ENCODE peak calls at places on chromosomes 2 and 18, in nine cellular contexts. M, P, G, N, U, S, K, F and O are unnamed samples. For H3K4me1, the result is how much of the 10 kb centered on the place peaks cover.

GRCh38 chr18:2916184-2916583 is 69.4 kb downstream of the EMILIN2 start:
- ATAC-seq in F (no peak), S (peak), G (no peak), K (no peak), P (no peak), M (no peak), N (no peak), U (no peak), O (no peak)

GRCh38 chr18:28313602-28314001 is 136.7 kb upstream of the CDH2 start:
- ATAC-seq in M (no peak), N (no peak), K (no peak), S (no peak), F (no peak), U (no peak), G (no peak), P (no peak), O (no peak)

GRCh38 chr2:44740678-44741077 is 200.8 kb upstream of the SIX3 start:
- ATAC-seq in G (no peak), P (peak), M (no peak), F (no peak), U (no peak), S (peak), N (no peak), K (no peak), O (no peak)

GRCh38 chr2:14094592-14094991 is 537.9 kb upstream of the LRATD1 start:
- ATAC-seq in G (no peak), P (no peak), N (no peak), U (no peak), M (no peak), S (no peak), K (no peak), F (no peak), O (no peak)

GRCh38 chr2:42888846-42889245 is 96.5 kb upstream of the HAAO start:
- ATAC-seq in U (no peak), S (no peak), F (no peak), M (no peak), G (no peak), P (no peak), N (no peak), K (no peak), O (no peak)

GRCh38 chr2:168155036-168155435 is 92.4 kb downstream of the STK39 start:
- ATAC-seq in F (no peak), P (peak), U (no peak), S (no peak), G (no peak), N (no peak), K (no peak), M (no peak), O (no peak)

GRCh38 chr18:36518839-36519238 is 221.3 kb downstream of the FHOD3 start:
- ATAC-seq in P (peak), U (peak), G (no peak), M (no peak), N (no peak), F (no peak), K (peak), S (no peak), O (no peak)

GRCh38 chr2:10222-10875 is 36.0 kb downstream of the FAM110C start:
- ATAC-seq in P (no peak), S (peak), G (no peak), N (no peak), F (peak), M (peak), K (peak), U (no peak), O (peak)

GRCh38 chr2:140157816-140158215 is 1377.6 kb upstream of the NXPH2 start:
- ATAC-seq in G (no peak), K (no peak), P (no peak), S (no peak), M (no peak), N (no peak), U (no peak), F (no peak), O (no peak)

GRCh38 chr2:133736674-133737073 is 168.4 kb upstream of the NCKAP5 start:
- ATAC-seq in M (no peak), F (no peak), N (no peak), S (no peak), K (no peak), G (no peak), U (no peak), P (no peak), O (no peak)

GRCh38 chr2:11388262-11389047 is 44.0 kb upstream of the ROCK2 start:
- ATAC-seq in S (peak), M (peak), K (no peak), G (no peak), F (no peak), P (no peak), U (no peak), N (no peak), O (no peak)

GRCh38 chr2:98634406-98635092 is 26.2 kb downstream of the UNC50 start:
- ATAC-seq in P (peak), S (peak), F (no peak), K (peak), G (peak), U (no peak), M (peak), N (peak), O (no peak)

GRCh38 chr2:142415461-142415860 is 284.6 kb upstream of the LRP1B start:
- ATAC-seq in U (no peak), P (no peak), S (peak), F (no peak), G (no peak), K (peak), N (no peak), M (peak), O (no peak)

GRCh38 chr2:196171248-196171871 is at the start of gene STK17B:
- ATAC-seq in G (peak), N (peak), K (peak), P (peak), S (peak), U (peak), M (peak), F (peak), O (peak)
- TF ChIP-seq CTCF in G (no peak), N (peak), K (no peak), P (no peak), S (no peak), U (no peak), M (peak), F (no peak), O (no peak)

GRCh38 chr2:45890094-45890646 is 238.7 kb downstream of the PRKCE start:
- ATAC-seq in S (no peak), N (no peak), U (no peak), P (no peak), F (no peak), G (no peak), M (no peak), K (peak), O (peak)

GRCh38 chr2:45888167-45888566 is 236.7 kb downstream of the PRKCE start:
- ATAC-seq in G (no peak), M (no peak), N (no peak), S (no peak), K (no peak), U (no peak), F (no peak), P (peak), O (peak)

GRCh38 chr2:45889620-45890019 is 238.1 kb downstream of the PRKCE start:
- ATAC-seq in P (no peak), F (no peak), G (no peak), S (no peak), K (peak), M (no peak), U (no peak), N (no peak), O (no peak)

GRCh38 chr2:45888641-45889040 is 237.2 kb downstream of the PRKCE start:
- ATAC-seq in F (no peak), P (no peak), U (no peak), K (no peak), N (no peak), M (no peak), S (no peak), G (no peak), O (no peak)

GRCh38 chr2:45889053-45889452 is 237.6 kb downstream of the PRKCE start:
- ATAC-seq in M (peak), U (peak), P (peak), G (peak), S (peak), K (peak), F (no peak), N (peak), O (peak)
- H3K4me1 ChIP-seq in M (under half), U (under half), P (under half), G (under half), S (under half), K (under half), F (half or more), N (under half), O (half or more)

GRCh38 chr2:231190531-231191197 is 7.8 kb upstream of the ARMC9 start:
- ATAC-seq in G (no peak), M (peak), F (peak), U (peak), K (peak), N (peak), S (peak), P (no peak), O (peak)

GRCh38 chr2:231193216-231193615 is 5.2 kb upstream of the ARMC9 start:
- ATAC-seq in G (no peak), U (no peak), P (no peak), N (no peak), K (no peak), M (no peak), S (no peak), F (no peak), O (no peak)

GRCh38 chr2:231189571-231190495 is 8.6 kb upstream of the ARMC9 start:
- ATAC-seq in K (peak), F (peak), S (peak), N (no peak), U (peak), M (peak), P (no peak), G (no peak), O (peak)

GRCh38 chr2:231189171-231189530 is 9.3 kb upstream of the ARMC9 start:
- ATAC-seq in N (no peak), U (no peak), G (no peak), P (no peak), M (no peak), S (no peak), K (no peak), F (no peak), O (no peak)

GRCh38 chr2:231191896-231192872 is 6.2 kb upstream of the ARMC9 start:
- ATAC-seq in P (peak), G (peak), M (peak), U (peak), S (peak), N (no peak), K (peak), F (peak), O (peak)
- TF ChIP-seq CTCF in P (peak), G (peak), M (peak), U (peak), S (no peak), N (peak), K (peak), F (peak), O (no peak)

GRCh38 chr2:72757177-72757775 is 68.6 kb downstream of the EXOC6B start:
- ATAC-seq in N (peak), K (peak), G (no peak), S (no peak), U (peak), M (peak), F (peak), P (peak), O (no peak)
- H3K4me1 ChIP-seq in N (under half), K (under half), G (under half), S (under half), U (under half), M (half or more), F (under half), P (under half), O (under half)

DNA sequence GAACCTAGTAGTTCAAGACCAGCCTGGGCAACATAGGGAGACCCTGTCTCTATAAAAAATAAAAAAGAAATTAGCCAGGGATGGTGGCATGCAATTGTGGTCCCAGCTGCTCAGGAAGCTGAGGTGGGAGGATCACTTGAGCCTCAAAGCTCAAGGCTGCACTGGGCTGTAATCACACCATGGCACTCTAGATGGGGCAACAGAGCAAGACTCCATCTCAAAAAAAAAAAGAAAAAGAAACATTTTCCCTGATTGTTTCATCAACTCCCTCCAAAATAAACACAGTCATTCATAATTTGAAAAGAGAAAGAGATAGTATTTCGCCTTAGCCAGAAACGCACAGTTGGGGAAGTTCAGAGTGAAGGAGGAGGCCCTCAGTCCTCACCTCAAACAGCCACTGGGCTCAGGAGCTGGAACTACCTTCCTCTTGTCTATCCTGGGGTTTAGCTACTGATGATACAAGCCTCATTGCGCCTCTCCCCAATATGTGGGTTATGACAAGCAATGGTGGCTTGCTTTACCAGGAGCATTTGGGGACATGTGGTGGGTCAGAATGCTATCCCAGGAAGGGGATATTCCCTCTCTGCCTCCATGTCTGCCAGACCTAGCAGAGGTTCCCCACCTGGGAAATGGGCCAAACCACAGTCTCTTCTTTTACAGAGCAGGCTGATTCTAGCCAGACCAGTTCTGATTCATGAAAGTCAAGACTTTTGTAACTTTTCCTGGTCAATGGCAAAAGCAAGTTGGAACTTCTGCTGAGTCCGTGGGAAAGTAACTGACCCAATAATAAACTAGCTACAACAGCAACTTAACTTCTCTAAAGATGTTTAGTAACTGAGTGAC is 22.2 kb upstream of the TMEM87B start:
- ATAC-seq in M (peak), U (peak), N (peak), G (peak), K (peak), P (peak), F (peak), S (peak), O (peak)
- TF ChIP-seq CTCF in M (no peak), U (no peak), N (no peak), G (no peak), K (no peak), P (no peak), F (no peak), S (no peak), O (no peak)